ENCODE peak calls at places on chromosomes 12 and 14, in eight cellular contexts. Q is fibroblast of the conjunctiva; E is HCEC 1CT; O is NCI-H1417; Z is hippocampal formation; X is effector CD4-positive, alpha-beta T cell; V is BJ; W is nephron progenitor cell. H is an unnamed sample.

GRCh38 chr14:64993263-64993662 is 6.6 kb downstream of the FNTB start:
- DNase-seq in Q (no peak), E (no peak), O (no peak), Z (no peak), X (no peak), V (no peak), W (no peak), H (no peak)

GRCh38 chr14:24741871-24742270 is 107.9 kb upstream of the GZMB start:
- DNase-seq in Q (no peak), E (peak; percentile 22), O (no peak), Z (no peak), X (no peak), V (no peak), W (no peak), H (no peak)

GRCh38 chr14:29955087-29955486 is 27.4 kb upstream of the PRKD1 start:
- DNase-seq in Q (no peak), E (peak; percentile 3), O (no peak), Z (no peak), X (no peak), V (no peak), W (no peak), H (no peak)

GRCh38 chr14:61503167-61503801 is 181.9 kb downstream of the PRKCH start:
- DNase-seq in Q (no peak), E (no peak), O (no peak), Z (no peak), X (peak; percentile 53), V (no peak), W (no peak), H (no peak)

GRCh38 chr14:75578099-75578785 is at the start of gene FLVCR2:
- DNase-seq in Q (peak; percentile 43), E (peak; percentile 71), O (peak; percentile 54), Z (peak; percentile 40), X (peak; percentile 50), V (no peak), W (peak; percentile 80), H (peak; percentile 69)

GRCh38 chr12:100404769-100405407 is 48.0 kb downstream of the SLC17A8 start:
- DNase-seq in Q (peak; percentile 27), E (peak; percentile 30), O (peak; percentile 77), Z (no peak), X (no peak), V (no peak), W (peak; percentile 72), H (no peak)

GRCh38 chr14:63759454-63759853 is 31.6 kb upstream of the SGPP1 start:
- DNase-seq in Q (no peak), E (peak; percentile 7), O (no peak), Z (no peak), X (no peak), V (peak; percentile 13), W (no peak), H (no peak)

GRCh38 chr12:70609739-70610491 is 27.3 kb downstream of the PTPRB start:
- DNase-seq in Q (no peak), E (peak; percentile 32), O (no peak), Z (no peak), X (no peak), V (no peak), W (peak; percentile 62), H (peak; percentile 60)

GRCh38 chr12:89346741-89347324 is 5.5 kb downstream of the DUSP6 start:
- DNase-seq in Q (peak; percentile 31), E (peak; percentile 84), O (no peak), Z (peak; percentile 43), X (no peak), V (no peak), W (no peak), H (no peak)

GRCh38 chr14:92040431-92041040 is 677 bp upstream of the TRIP11 start:
- DNase-seq in Q (peak; percentile 12), E (peak; percentile 69), O (peak; percentile 64), Z (peak; percentile 60), X (no peak), V (no peak), W (no peak), H (peak; percentile 37)

GRCh38 chr12:30358113-30358512 is 337.6 kb downstream of the IPO8 start:
- DNase-seq in Q (no peak), E (no peak), O (no peak), Z (no peak), X (no peak), V (no peak), W (no peak), H (no peak)

GRCh38 chr12:73321319-73321718 is 1049.1 kb downstream of the TRHDE start:
- DNase-seq in Q (no peak), E (no peak), O (no peak), Z (no peak), X (no peak), V (no peak), W (no peak), H (no peak)

GRCh38 chr14:85175556-85175955 is 354.4 kb upstream of the FLRT2 start:
- DNase-seq in Q (peak; percentile 23), E (peak; percentile 51), O (no peak), Z (no peak), X (no peak), V (no peak), W (no peak), H (no peak)

GRCh38 chr14:102897299-102898027 is 25.0 kb upstream of the AMN start:
- DNase-seq in Q (no peak), E (no peak), O (no peak), Z (no peak), X (no peak), V (no peak), W (no peak), H (no peak)

GRCh38 chr12:71371132-71371531 is 68.5 kb upstream of the LGR5 start:
- DNase-seq in Q (no peak), E (peak; percentile 14), O (no peak), Z (no peak), X (no peak), V (no peak), W (no peak), H (no peak)

H was measured in LoVo.